ENCODE peak calls at places on chromosomes 7 and 10, in ten cellular contexts. M is GM23338; Z is aorta; U is stomach; V is heart right ventricle; G is HCEC 1CT; W is stimulated activated naive CD8-positive, alpha-beta T cell treated with anti-CD3 and anti-CD28 coated beads, Interleukin-15, Interleukin-2, amounts not matched to agents 100 U/mL and 50 U/mL, for 24 hours; X is left lung; E is NK-92 treated with Interleukin-12 subunit alpha and Interleukin-12 subunit beta, amount 100 ng/mL, for 24 hours; K is endothelial cell. F is an unnamed sample.

GRCh38 chr7:46738713-46739220 is 817.7 kb upstream of the IGFBP3 start:
- DNase-seq in M (peak; percentile 35), Z (no peak), U (no peak), V (no peak), G (peak; percentile 20), W (no peak), X (no peak), E (no peak), K (no peak), F (no peak)

GRCh38 chr10:12588091-12588850 is 238.9 kb downstream of the CAMK1D start:
- DNase-seq in M (no peak), Z (no peak), U (no peak), V (no peak), G (no peak), W (no peak), X (no peak), E (no peak), K (no peak), F (no peak)

GRCh38 chr10:94097656-94098055 is 103.9 kb downstream of the PLCE1 start:
- DNase-seq in M (no peak), Z (no peak), U (no peak), V (no peak), G (peak; percentile 28), W (no peak), X (no peak), E (no peak), K (no peak), F (no peak)

GRCh38 chr7:97752215-97752614 is 20.3 kb downstream of the TAC1 start:
- DNase-seq in M (no peak), Z (no peak), U (no peak), V (no peak), G (no peak), W (no peak), X (no peak), E (no peak), K (no peak), F (no peak)

GRCh38 chr7:22802426-22802825 is 20.2 kb downstream of the TOMM7 start:
- DNase-seq in M (peak; percentile 90), Z (no peak), U (no peak), V (no peak), G (no peak), W (no peak), X (no peak), E (no peak), K (no peak), F (no peak)

GRCh38 chr10:117413928-117414618 is 38.8 kb upstream of the PDZD8 start:
- DNase-seq in M (no peak), Z (no peak), U (no peak), V (no peak), G (peak; percentile 54), W (no peak), X (no peak), E (no peak), K (no peak), F (no peak)

GRCh38 chr10:48412933-48413332 is 106.5 kb downstream of the MAPK8 start:
- DNase-seq in M (no peak), Z (no peak), U (no peak), V (no peak), G (no peak), W (no peak), X (no peak), E (no peak), K (no peak), F (no peak)

GRCh38 chr10:104559935-104560334 is 81.2 kb upstream of the SORCS3 start:
- DNase-seq in M (no peak), Z (no peak), U (no peak), V (no peak), G (no peak), W (no peak), X (no peak), E (no peak), K (no peak), F (no peak)

GRCh38 chr10:93757136-93757535 is 600 bp upstream of the LGI1 start:
- DNase-seq in M (peak; percentile 32), Z (no peak), U (no peak), V (no peak), G (no peak), W (no peak), X (no peak), E (no peak), K (peak; percentile 10), F (no peak)

GRCh38 chr10:59926086-59926485 is 19.7 kb upstream of the CCDC6 start:
- DNase-seq in M (no peak), Z (no peak), U (no peak), V (no peak), G (no peak), W (no peak), X (no peak), E (no peak), K (no peak), F (no peak)

GRCh38 chr10:87089746-87090145 is 4.9 kb downstream of the GLUD1 start:
- DNase-seq in M (no peak), Z (no peak), U (no peak), V (no peak), G (no peak), W (no peak), X (no peak), E (no peak), K (no peak), F (no peak)

GRCh38 chr10:114545071-114545470 is 113.0 kb downstream of the ABLIM1 start:
- DNase-seq in M (no peak), Z (no peak), U (no peak), V (no peak), G (no peak), W (no peak), X (no peak), E (no peak), K (no peak), F (no peak)

GRCh38 chr10:28631896-28632596 is 45.3 kb upstream of the BAMBI start:
- DNase-seq in M (no peak), Z (no peak), U (no peak), V (no peak), G (no peak), W (no peak), X (no peak), E (no peak), K (no peak), F (no peak)